ENCODE peak calls at places on chromosome 7, in five cellular contexts. O is endodermal cell, A is heart left ventricle, T is mammary epithelial cell, L is colonic mucosa. B is an unnamed sample. For H3K9me3, the result is how much of the 10 kb centered on the place peaks cover.

GRCh38 chr7:3655635-3656034 is 354.6 kb downstream of the SDK1 start:
- DNase-seq in T (no peak), L (no peak), A (no peak), O (no peak), B (no peak)

GRCh38 chr7:148173296-148173695 is 417.3 kb upstream of the C7orf33 start:
- DNase-seq in L (no peak), T (no peak), O (no peak), A (no peak), B (no peak)

GRCh38 chr7:32335107-32335506 is 155.1 kb downstream of the LSM5 start:
- DNase-seq in A (peak), L (no peak), T (peak), O (no peak), B (no peak)

GRCh38 chr7:13990319-13990983 is 985 bp upstream of the ETV1 start:
- DNase-seq in L (peak), O (peak), A (peak), T (peak), B (no peak)

GRCh38 chr7:121954803-121955202 is 81.8 kb downstream of the PTPRZ1 start:
- DNase-seq in T (peak), A (no peak), L (no peak), O (no peak), B (no peak)

GRCh38 chr7:39428221-39428620 is 138.0 kb upstream of the YAE1 start:
- DNase-seq in L (no peak), T (peak), O (no peak), A (no peak), B (no peak)

GRCh38 chr7:96407427-96407826 is 85.5 kb upstream of the SLC25A13 start:
- DNase-seq in A (no peak), T (peak), L (no peak), O (no peak), B (no peak)

GRCh38 chr7:45021604-45022296 is 21.7 kb downstream of the CCM2 start:
- DNase-seq in T (peak), O (no peak), A (no peak), L (no peak), B (no peak)

GRCh38 chr7:91276909-91277308 is 12.7 kb downstream of the FZD1 start:
- DNase-seq in L (no peak), T (no peak), A (no peak), O (no peak), B (no peak)

GRCh38 chr7:128383781-128384180 is 22.3 kb upstream of the PRRT4 start:
- DNase-seq in O (no peak), A (no peak), T (no peak), L (no peak), B (no peak)

GRCh38 chr7:44220732-44221131 is 20.0 kb downstream of the YKT6 start:
- DNase-seq in A (no peak), L (no peak), T (no peak), O (no peak), B (no peak)

GRCh38 chr7:24574365-24574764 is 1.1 kb downstream of the PALS2 start:
- DNase-seq in T (no peak), O (no peak), A (no peak), L (no peak), B (no peak)

GRCh38 chr7:34835901-34836300 is 177.9 kb downstream of the NPSR1 start:
- DNase-seq in A (no peak), O (no peak), T (no peak), L (no peak), B (no peak)

GRCh38 chr7:112770051-112770450 is 20.1 kb downstream of the TMEM168 start:
- DNase-seq in O (no peak), L (no peak), T (peak), A (no peak), B (no peak)

GRCh38 chr7:73742753-73743641 is 4.4 kb upstream of the ABHD11 start:
- DNase-seq in L (peak), A (no peak), O (peak), T (no peak), B (no peak)

GRCh38 chr7:78125884-78126283 is 327.3 kb downstream of the PHTF2 start:
- DNase-seq in T (no peak), O (no peak), A (no peak), L (no peak), B (no peak)

GRCh38 chr7:131546583-131547111 is 9.8 kb downstream of the PODXL start:
- DNase-seq in L (no peak), T (no peak), A (no peak), O (peak), B (peak)

GRCh38 chr7:109864263-109864662 is 1226.7 kb upstream of the LRRN3 start:
- DNase-seq in L (no peak), A (no peak), T (no peak), O (peak), B (no peak)

GRCh38 chr7:82851126-82851525 is 311.6 kb downstream of the PCLO start:
- DNase-seq in T (no peak), O (no peak), L (no peak), A (no peak), B (no peak)

GRCh38 chr7:21011153-21011552 is 224.5 kb upstream of the SP8 start:
- DNase-seq in O (no peak), A (no peak), L (no peak), T (peak), B (no peak)

GRCh38 chr7:139029353-139029752 is 6.5 kb downstream of the ZC3HAV1L start:
- DNase-seq in A (no peak), O (no peak), T (no peak), L (no peak), B (no peak)

GRCh38 chr7:15228891-15229290 is 326.3 kb upstream of the DGKB start:
- DNase-seq in L (no peak), O (no peak), T (no peak), A (no peak), B (no peak)

DNA sequence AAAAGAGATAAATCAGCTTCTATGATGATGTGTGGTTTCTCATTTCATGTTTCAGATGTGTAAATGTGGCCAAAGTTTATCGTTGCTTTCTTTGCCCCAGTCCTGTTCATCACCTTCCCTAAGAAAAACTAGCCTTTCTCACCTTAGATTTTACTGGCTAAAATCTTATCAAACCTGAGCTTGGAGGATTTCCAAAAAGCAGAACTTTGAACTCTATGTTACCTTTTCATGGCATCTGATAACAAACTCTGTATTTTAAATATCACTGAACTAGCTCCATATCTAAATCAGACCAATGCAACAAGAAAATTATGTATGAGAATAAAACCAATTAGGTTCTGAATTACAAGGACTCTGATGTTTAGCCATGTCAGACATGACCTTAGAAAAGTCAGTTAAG is 323.4 kb upstream of the DGKB start:
- DNase-seq in A (no peak), T (no peak), L (no peak), O (no peak), B (no peak)
- H3K9me3 ChIP-seq in A (under half), T (under half), L (under half), O (under half), B (under half)

GRCh38 chr7:57343901-57344622 is 105.9 kb upstream of the ZNF716 start:
- DNase-seq in O (no peak), T (no peak), A (peak), L (no peak), B (no peak)

GRCh38 chr7:57342954-57343353 is 107.0 kb upstream of the ZNF716 start:
- DNase-seq in A (no peak), L (no peak), O (no peak), T (no peak), B (no peak)

GRCh38 chr7:57344957-57345356 is 105.0 kb upstream of the ZNF716 start:
- DNase-seq in O (no peak), T (no peak), L (no peak), A (no peak), B (no peak)

GRCh38 chr7:57339198-57339944 is 110.6 kb upstream of the ZNF716 start:
- DNase-seq in O (no peak), L (no peak), T (no peak), A (no peak), B (no peak)
- H3K9me3 ChIP-seq in O (half or more), L (under half), T (under half), A (under half), B (under half)

DNA sequence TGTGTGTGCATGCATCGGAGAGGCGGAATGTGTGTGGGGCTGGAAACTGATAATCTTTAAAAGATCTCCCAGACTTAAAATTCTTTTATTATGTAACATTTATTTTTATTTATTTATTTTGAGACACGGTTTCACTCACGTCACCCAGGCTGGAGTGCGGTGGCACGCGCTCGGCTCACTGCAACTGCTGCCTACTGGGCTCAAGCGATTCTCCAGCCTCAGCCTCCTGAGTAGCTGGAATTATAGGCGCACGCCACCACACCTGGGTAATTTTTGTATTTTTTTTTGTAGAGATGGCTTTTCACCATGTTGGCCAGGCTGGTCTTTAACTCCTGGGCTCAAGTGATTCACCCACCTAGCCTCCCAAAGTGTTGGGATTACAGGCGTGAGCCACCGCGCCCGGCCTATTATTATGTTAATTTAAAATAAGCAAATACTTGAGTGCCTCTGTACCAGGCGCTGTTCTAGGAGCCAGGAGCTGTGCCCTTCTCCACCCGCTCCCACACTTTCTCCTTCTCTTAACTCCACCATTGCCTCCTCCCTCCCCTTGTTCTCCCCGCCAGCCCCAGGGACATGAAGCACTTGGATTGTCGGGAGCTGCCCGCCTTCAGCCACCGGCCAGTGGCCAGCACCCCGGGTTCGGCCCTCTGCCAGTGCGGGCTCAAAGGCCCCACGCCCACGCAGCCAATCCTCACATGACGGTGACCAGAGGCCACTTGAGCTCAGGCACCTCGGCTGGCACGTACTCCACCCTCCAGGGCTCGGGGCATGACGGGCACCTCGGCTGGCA is 163.6 kb downstream of the DNAJB6 start:
- DNase-seq in T (no peak), A (no peak), L (no peak), O (peak), B (no peak)
- H3K9me3 ChIP-seq in T (under half), A (under half), L (under half), O (under half), B (under half)

GRCh38 chr7:157995815-157996214 is 591.8 kb downstream of the PTPRN2 start:
- DNase-seq in O (no peak), L (no peak), A (no peak), T (no peak), B (no peak)
- H3K9me3 ChIP-seq in O (under half), L (under half), A (under half), T (under half), B (under half)

B was measured in T-helper 17 cell.